ENCODE peak calls at places on chromosomes 12 and 14, in ten cellular contexts. One of them, this sample, is unnamed.

GRCh38 chr12:15928345-15928744 is 17.2 kb downstream of the DERA start:
- DNase-seq in B cell: no peak
- DNase-seq in activated gamma-delta T cell: no peak
- DNase-seq in head of caudate nucleus: no peak
- DNase-seq in stimulated activated naive B cell treated with anti-CD40 and anti-IgM and Interleukin-4, amounts not matched to agents 10 μg/mL and 1 μg/mL and 100 μg/mL, for 72 hours: no peak
- DNase-seq in Calu3: no peak
- DNase-seq in stomach: no peak
- DNase-seq in GM23338: no peak
- DNase-seq in kidney epithelial cell: peak
- DNase-seq in T-helper 17 cell: no peak
- DNase-seq in this sample: no peak

GRCh38 chr14:100734031-100734990 is 7.6 kb downstream of the DLK1 start:
- DNase-seq in stimulated activated naive B cell treated with anti-CD40 and anti-IgM and Interleukin-4, amounts not matched to agents 10 μg/mL and 1 μg/mL and 100 μg/mL, for 72 hours: no peak
- DNase-seq in stomach: no peak
- DNase-seq in activated gamma-delta T cell: no peak
- DNase-seq in B cell: peak
- DNase-seq in Calu3: no peak
- DNase-seq in kidney epithelial cell: no peak
- DNase-seq in head of caudate nucleus: no peak
- DNase-seq in GM23338: no peak
- DNase-seq in T-helper 17 cell: no peak
- DNase-seq in this sample: no peak

GRCh38 chr14:71187633-71188356 is 280.5 kb downstream of the PCNX1 start:
- DNase-seq in activated gamma-delta T cell: no peak
- DNase-seq in stomach: no peak
- DNase-seq in head of caudate nucleus: no peak
- DNase-seq in T-helper 17 cell: no peak
- DNase-seq in kidney epithelial cell: no peak
- DNase-seq in stimulated activated naive B cell treated with anti-CD40 and anti-IgM and Interleukin-4, amounts not matched to agents 10 μg/mL and 1 μg/mL and 100 μg/mL, for 72 hours: no peak
- DNase-seq in B cell: no peak
- DNase-seq in GM23338: peak
- DNase-seq in Calu3: peak
- DNase-seq in this sample: no peak

GRCh38 chr12:124650912-124651311 is 83.5 kb upstream of the NCOR2 start:
- DNase-seq in stimulated activated naive B cell treated with anti-CD40 and anti-IgM and Interleukin-4, amounts not matched to agents 10 μg/mL and 1 μg/mL and 100 μg/mL, for 72 hours: no peak
- DNase-seq in GM23338: no peak
- DNase-seq in Calu3: no peak
- DNase-seq in kidney epithelial cell: no peak
- DNase-seq in B cell: no peak
- DNase-seq in T-helper 17 cell: no peak
- DNase-seq in activated gamma-delta T cell: no peak
- DNase-seq in head of caudate nucleus: no peak
- DNase-seq in stomach: no peak
- DNase-seq in this sample: no peak

GRCh38 chr12:65603428-65604351 is 220.6 kb upstream of the HMGA2 start:
- DNase-seq in activated gamma-delta T cell: no peak
- DNase-seq in B cell: no peak
- DNase-seq in head of caudate nucleus: no peak
- DNase-seq in stimulated activated naive B cell treated with anti-CD40 and anti-IgM and Interleukin-4, amounts not matched to agents 10 μg/mL and 1 μg/mL and 100 μg/mL, for 72 hours: no peak
- DNase-seq in kidney epithelial cell: peak
- DNase-seq in stomach: peak
- DNase-seq in T-helper 17 cell: no peak
- DNase-seq in Calu3: peak
- DNase-seq in GM23338: peak
- DNase-seq in this sample: peak

GRCh38 chr14:35883677-35884293 is 57.6 kb downstream of the BRMS1L start:
- DNase-seq in stimulated activated naive B cell treated with anti-CD40 and anti-IgM and Interleukin-4, amounts not matched to agents 10 μg/mL and 1 μg/mL and 100 μg/mL, for 72 hours: no peak
- DNase-seq in Calu3: peak
- DNase-seq in head of caudate nucleus: peak
- DNase-seq in kidney epithelial cell: no peak
- DNase-seq in activated gamma-delta T cell: no peak
- DNase-seq in stomach: peak
- DNase-seq in GM23338: peak
- DNase-seq in T-helper 17 cell: no peak
- DNase-seq in B cell: no peak
- DNase-seq in this sample: peak

GRCh38 chr12:47734725-47735480 is 9.6 kb upstream of the ENDOU start:
- DNase-seq in kidney epithelial cell: no peak
- DNase-seq in T-helper 17 cell: no peak
- DNase-seq in stomach: no peak
- DNase-seq in head of caudate nucleus: peak
- DNase-seq in B cell: no peak
- DNase-seq in Calu3: no peak
- DNase-seq in stimulated activated naive B cell treated with anti-CD40 and anti-IgM and Interleukin-4, amounts not matched to agents 10 μg/mL and 1 μg/mL and 100 μg/mL, for 72 hours: no peak
- DNase-seq in activated gamma-delta T cell: no peak
- DNase-seq in GM23338: peak
- DNase-seq in this sample: peak

GRCh38 chr12:69676257-69677012 is 22.7 kb downstream of the BEST3 start:
- DNase-seq in head of caudate nucleus: no peak
- DNase-seq in stomach: no peak
- DNase-seq in Calu3: no peak
- DNase-seq in GM23338: peak
- DNase-seq in T-helper 17 cell: no peak
- DNase-seq in stimulated activated naive B cell treated with anti-CD40 and anti-IgM and Interleukin-4, amounts not matched to agents 10 μg/mL and 1 μg/mL and 100 μg/mL, for 72 hours: no peak
- DNase-seq in B cell: no peak
- DNase-seq in kidney epithelial cell: peak
- DNase-seq in activated gamma-delta T cell: no peak
- DNase-seq in this sample: no peak

GRCh38 chr12:112439769-112440168 is 21.0 kb downstream of the PTPN11 start:
- DNase-seq in activated gamma-delta T cell: no peak
- DNase-seq in T-helper 17 cell: no peak
- DNase-seq in Calu3: no peak
- DNase-seq in stimulated activated naive B cell treated with anti-CD40 and anti-IgM and Interleukin-4, amounts not matched to agents 10 μg/mL and 1 μg/mL and 100 μg/mL, for 72 hours: no peak
- DNase-seq in head of caudate nucleus: no peak
- DNase-seq in kidney epithelial cell: no peak
- DNase-seq in stomach: no peak
- DNase-seq in GM23338: no peak
- DNase-seq in B cell: no peak
- DNase-seq in this sample: no peak

GRCh38 chr14:50001999-50002925 is 109.4 kb downstream of the ARF6 start:
- DNase-seq in Calu3: no peak
- DNase-seq in B cell: peak
- DNase-seq in stomach: peak
- DNase-seq in stimulated activated naive B cell treated with anti-CD40 and anti-IgM and Interleukin-4, amounts not matched to agents 10 μg/mL and 1 μg/mL and 100 μg/mL, for 72 hours: peak
- DNase-seq in kidney epithelial cell: no peak
- DNase-seq in activated gamma-delta T cell: no peak
- DNase-seq in head of caudate nucleus: no peak
- DNase-seq in T-helper 17 cell: peak
- DNase-seq in GM23338: peak
- DNase-seq in this sample: no peak

GRCh38 chr12:101877816-101878811 is 734 bp downstream of the DRAM1 start:
- DNase-seq in head of caudate nucleus: no peak
- DNase-seq in kidney epithelial cell: no peak
- DNase-seq in activated gamma-delta T cell: no peak
- DNase-seq in Calu3: peak
- DNase-seq in T-helper 17 cell: no peak
- DNase-seq in B cell: peak
- DNase-seq in stimulated activated naive B cell treated with anti-CD40 and anti-IgM and Interleukin-4, amounts not matched to agents 10 μg/mL and 1 μg/mL and 100 μg/mL, for 72 hours: no peak
- DNase-seq in GM23338: peak
- DNase-seq in stomach: peak
- DNase-seq in this sample: peak

GRCh38 chr14:64825498-64825897 is 54.2 kb downstream of the SPTB start:
- DNase-seq in T-helper 17 cell: no peak
- DNase-seq in kidney epithelial cell: no peak
- DNase-seq in B cell: no peak
- DNase-seq in Calu3: no peak
- DNase-seq in activated gamma-delta T cell: no peak
- DNase-seq in stimulated activated naive B cell treated with anti-CD40 and anti-IgM and Interleukin-4, amounts not matched to agents 10 μg/mL and 1 μg/mL and 100 μg/mL, for 72 hours: no peak
- DNase-seq in stomach: no peak
- DNase-seq in head of caudate nucleus: no peak
- DNase-seq in GM23338: no peak
- DNase-seq in this sample: no peak

GRCh38 chr12:132055535-132056096 is 88.5 kb downstream of the DDX51 start:
- DNase-seq in activated gamma-delta T cell: no peak
- DNase-seq in T-helper 17 cell: no peak
- DNase-seq in GM23338: no peak
- DNase-seq in head of caudate nucleus: no peak
- DNase-seq in stomach: no peak
- DNase-seq in B cell: no peak
- DNase-seq in stimulated activated naive B cell treated with anti-CD40 and anti-IgM and Interleukin-4, amounts not matched to agents 10 μg/mL and 1 μg/mL and 100 μg/mL, for 72 hours: no peak
- DNase-seq in kidney epithelial cell: no peak
- DNase-seq in Calu3: no peak
- DNase-seq in this sample: no peak

GRCh38 chr14:84458881-84459280 is 1071.1 kb upstream of the FLRT2 start:
- DNase-seq in kidney epithelial cell: no peak
- DNase-seq in activated gamma-delta T cell: no peak
- DNase-seq in Calu3: no peak
- DNase-seq in head of caudate nucleus: no peak
- DNase-seq in stomach: no peak
- DNase-seq in stimulated activated naive B cell treated with anti-CD40 and anti-IgM and Interleukin-4, amounts not matched to agents 10 μg/mL and 1 μg/mL and 100 μg/mL, for 72 hours: no peak
- DNase-seq in B cell: no peak
- DNase-seq in GM23338: no peak
- DNase-seq in T-helper 17 cell: no peak
- DNase-seq in this sample: peak

GRCh38 chr12:30696103-30696408 is 387 bp upstream of the IPO8 start:
- DNase-seq in stomach: no peak
- DNase-seq in activated gamma-delta T cell: no peak
- DNase-seq in kidney epithelial cell: no peak
- DNase-seq in stimulated activated naive B cell treated with anti-CD40 and anti-IgM and Interleukin-4, amounts not matched to agents 10 μg/mL and 1 μg/mL and 100 μg/mL, for 72 hours: no peak
- DNase-seq in T-helper 17 cell: no peak
- DNase-seq in Calu3: no peak
- DNase-seq in B cell: no peak
- DNase-seq in GM23338: no peak
- DNase-seq in head of caudate nucleus: no peak
- DNase-seq in this sample: no peak

This sample was measured in Ammon's horn.